ENCODE peak calls at places on chromosomes 1 and 21, in four cellular contexts. One of them, this sample, is unnamed.

GRCh38 chr1:44254392-44254791 is 41.1 kb downstream of the DMAP1 start:
- DNase-seq in ovary: no peak
- DNase-seq in CD8-positive, alpha-beta T cell: no peak
- DNase-seq in Caco-2: no peak
- DNase-seq in this sample: no peak

GRCh38 chr1:212228591-212229119 is 56.6 kb upstream of the PPP2R5A start:
- DNase-seq in Caco-2: peak
- DNase-seq in ovary: no peak
- DNase-seq in CD8-positive, alpha-beta T cell: no peak
- DNase-seq in this sample: no peak

GRCh38 chr21:29656504-29657227 is 283.1 kb downstream of the GRIK1 start:
- DNase-seq in CD8-positive, alpha-beta T cell: no peak
- DNase-seq in Caco-2: no peak
- DNase-seq in ovary: no peak
- DNase-seq in this sample: no peak

GRCh38 chr1:210527091-210527490 is 198.4 kb downstream of the HHAT start:
- DNase-seq in ovary: no peak
- DNase-seq in CD8-positive, alpha-beta T cell: no peak
- DNase-seq in Caco-2: no peak
- DNase-seq in this sample: no peak

GRCh38 chr1:148315081-148315811 is 163.2 kb upstream of the NBPF11 start:
- DNase-seq in CD8-positive, alpha-beta T cell: no peak
- DNase-seq in Caco-2: no peak
- DNase-seq in ovary: no peak
- DNase-seq in this sample: no peak

GRCh38 chr1:208242829-208243521 is 1.2 kb downstream of the PLXNA2 start:
- DNase-seq in ovary: peak
- DNase-seq in Caco-2: no peak
- DNase-seq in CD8-positive, alpha-beta T cell: no peak
- DNase-seq in this sample: peak

GRCh38 chr1:91997607-91998195 is 32.1 kb upstream of the EPHX4 start:
- DNase-seq in Caco-2: no peak
- DNase-seq in CD8-positive, alpha-beta T cell: peak
- DNase-seq in ovary: no peak
- DNase-seq in this sample: no peak

GRCh38 chr1:51963592-51964308 is 26.8 kb downstream of the RAB3B start:
- DNase-seq in Caco-2: no peak
- DNase-seq in ovary: no peak
- DNase-seq in CD8-positive, alpha-beta T cell: no peak
- DNase-seq in this sample: no peak

GRCh38 chr1:67085326-67085725 is 31.4 kb upstream of the SLC35D1 start:
- DNase-seq in ovary: no peak
- DNase-seq in CD8-positive, alpha-beta T cell: no peak
- DNase-seq in Caco-2: no peak
- DNase-seq in this sample: no peak

GRCh38 chr1:230708631-230709580 is 5.0 kb downstream of the AGT start:
- DNase-seq in Caco-2: peak
- DNase-seq in CD8-positive, alpha-beta T cell: no peak
- DNase-seq in ovary: no peak
- DNase-seq in this sample: no peak

GRCh38 chr1:158100498-158100897 is 80.2 kb upstream of the CD1D start:
- DNase-seq in ovary: no peak
- DNase-seq in CD8-positive, alpha-beta T cell: no peak
- DNase-seq in Caco-2: no peak
- DNase-seq in this sample: no peak

GRCh38 chr21:42650441-42651421 is 2.7 kb upstream of the PDE9A start:
- DNase-seq in ovary: peak
- DNase-seq in Caco-2: no peak
- DNase-seq in CD8-positive, alpha-beta T cell: no peak
- DNase-seq in this sample: no peak

GRCh38 chr21:23452384-23453083 is 2154.7 kb downstream of the MRPL39 start:
- DNase-seq in ovary: no peak
- DNase-seq in Caco-2: no peak
- DNase-seq in CD8-positive, alpha-beta T cell: no peak
- DNase-seq in this sample: no peak

GRCh38 chr21:45859762-45860357 is 121.7 kb upstream of the COL6A1 start:
- DNase-seq in CD8-positive, alpha-beta T cell: no peak
- DNase-seq in Caco-2: no peak
- DNase-seq in ovary: no peak
- DNase-seq in this sample: no peak
- TF ChIP-seq CTCF in CD8-positive, alpha-beta T cell: no peak
- TF ChIP-seq CTCF in Caco-2: no peak
- TF ChIP-seq CTCF in ovary: no peak
- TF ChIP-seq CTCF in this sample: no peak

GRCh38 chr1:90723561-90724108 is 6.5 kb upstream of the BARHL2 start:
- DNase-seq in CD8-positive, alpha-beta T cell: no peak
- DNase-seq in Caco-2: no peak
- DNase-seq in ovary: no peak
- DNase-seq in this sample: no peak
- TF ChIP-seq CTCF in CD8-positive, alpha-beta T cell: no peak
- TF ChIP-seq CTCF in Caco-2: no peak
- TF ChIP-seq CTCF in ovary: no peak
- TF ChIP-seq CTCF in this sample: no peak

GRCh38 chr1:25543425-25544242 is at the start of gene LDLRAP1:
- DNase-seq in Caco-2: peak
- DNase-seq in ovary: peak
- DNase-seq in CD8-positive, alpha-beta T cell: peak
- DNase-seq in this sample: peak
- TF ChIP-seq CTCF in Caco-2: no peak
- TF ChIP-seq CTCF in ovary: no peak
- TF ChIP-seq CTCF in CD8-positive, alpha-beta T cell: no peak
- TF ChIP-seq CTCF in this sample: no peak

DNA sequence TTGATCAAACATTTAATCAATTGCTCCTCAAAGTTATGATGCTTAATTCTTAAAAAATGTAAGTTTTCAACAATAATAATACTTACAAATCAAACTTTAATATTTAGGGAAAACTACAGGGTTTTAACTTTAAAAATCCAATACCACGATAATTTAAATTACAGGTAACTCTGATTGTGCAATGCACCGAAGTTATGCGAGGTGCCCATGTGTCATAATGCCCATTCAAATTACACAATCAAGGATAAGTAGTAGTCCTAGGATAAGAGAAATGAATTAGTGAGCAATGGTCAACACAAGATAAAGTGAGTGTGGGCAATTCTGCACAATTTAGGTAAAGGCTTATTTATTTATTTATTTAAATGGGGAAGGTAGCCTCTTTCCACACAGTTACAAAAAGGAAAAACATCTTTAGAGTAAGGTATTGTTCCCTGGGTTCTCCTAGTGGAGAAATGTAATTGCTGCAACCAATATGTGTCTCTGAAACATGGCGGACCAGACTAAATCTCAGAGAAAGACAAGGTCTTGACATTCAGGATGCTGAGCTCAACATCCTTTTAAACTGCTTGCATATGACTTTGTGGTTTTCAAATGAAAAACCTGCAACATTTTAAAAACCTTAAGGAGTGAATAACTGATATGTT is 164.2 kb downstream of the TTLL7 start:
- DNase-seq in Caco-2: no peak
- DNase-seq in CD8-positive, alpha-beta T cell: no peak
- DNase-seq in ovary: no peak
- DNase-seq in this sample: no peak
- TF ChIP-seq CTCF in Caco-2: no peak
- TF ChIP-seq CTCF in CD8-positive, alpha-beta T cell: no peak
- TF ChIP-seq CTCF in ovary: no peak
- TF ChIP-seq CTCF in this sample: no peak

GRCh38 chr1:223682502-223682901 is 17.0 kb upstream of the CAPN8 start:
- DNase-seq in Caco-2: no peak
- DNase-seq in CD8-positive, alpha-beta T cell: no peak
- DNase-seq in ovary: no peak
- DNase-seq in this sample: no peak

GRCh38 chr1:223678841-223679240 is 13.3 kb upstream of the CAPN8 start:
- DNase-seq in Caco-2: no peak
- DNase-seq in CD8-positive, alpha-beta T cell: no peak
- DNase-seq in ovary: no peak
- DNase-seq in this sample: no peak

GRCh38 chr1:223683586-223684487 is 18.3 kb upstream of the CAPN8 start:
- DNase-seq in ovary: peak
- DNase-seq in CD8-positive, alpha-beta T cell: peak
- DNase-seq in Caco-2: peak
- DNase-seq in this sample: no peak

GRCh38 chr1:223680188-223680587 is 14.7 kb upstream of the CAPN8 start:
- DNase-seq in CD8-positive, alpha-beta T cell: no peak
- DNase-seq in Caco-2: no peak
- DNase-seq in ovary: no peak
- DNase-seq in this sample: no peak

DNA sequence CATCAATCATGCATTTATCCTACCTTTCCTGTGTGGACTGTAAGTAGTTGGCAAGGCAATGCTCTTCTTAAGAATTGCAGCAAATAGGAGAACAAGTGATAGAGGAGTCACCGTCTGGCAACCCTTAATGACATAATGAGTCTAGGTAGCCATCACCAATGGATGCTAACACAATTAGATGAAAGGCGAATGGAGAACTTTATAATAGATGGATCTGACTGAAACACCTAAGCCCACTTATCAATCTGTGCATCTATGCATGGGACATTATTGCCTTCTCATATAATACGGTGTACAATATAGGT is 18.9 kb upstream of the CAPN8 start:
- DNase-seq in Caco-2: no peak
- DNase-seq in ovary: no peak
- DNase-seq in CD8-positive, alpha-beta T cell: no peak
- DNase-seq in this sample: no peak
- TF ChIP-seq CTCF in Caco-2: no peak
- TF ChIP-seq CTCF in ovary: no peak
- TF ChIP-seq CTCF in CD8-positive, alpha-beta T cell: peak
- TF ChIP-seq CTCF in this sample: no peak

GRCh38 chr1:205598841-205599666 is 32.8 kb downstream of the ELK4 start:
- DNase-seq in CD8-positive, alpha-beta T cell: no peak
- DNase-seq in Caco-2: no peak
- DNase-seq in ovary: peak
- DNase-seq in this sample: no peak

GRCh38 chr1:205601209-205601608 is 30.6 kb downstream of the ELK4 start:
- DNase-seq in CD8-positive, alpha-beta T cell: no peak
- DNase-seq in Caco-2: no peak
- DNase-seq in ovary: no peak
- DNase-seq in this sample: no peak

GRCh38 chr1:205599667-205600042 is 32.2 kb downstream of the ELK4 start:
- DNase-seq in ovary: no peak
- DNase-seq in Caco-2: no peak
- DNase-seq in CD8-positive, alpha-beta T cell: no peak
- DNase-seq in this sample: no peak

GRCh38 chr1:205602118-205602517 is 29.7 kb downstream of the ELK4 start:
- DNase-seq in CD8-positive, alpha-beta T cell: no peak
- DNase-seq in Caco-2: no peak
- DNase-seq in ovary: no peak
- DNase-seq in this sample: no peak

DNA sequence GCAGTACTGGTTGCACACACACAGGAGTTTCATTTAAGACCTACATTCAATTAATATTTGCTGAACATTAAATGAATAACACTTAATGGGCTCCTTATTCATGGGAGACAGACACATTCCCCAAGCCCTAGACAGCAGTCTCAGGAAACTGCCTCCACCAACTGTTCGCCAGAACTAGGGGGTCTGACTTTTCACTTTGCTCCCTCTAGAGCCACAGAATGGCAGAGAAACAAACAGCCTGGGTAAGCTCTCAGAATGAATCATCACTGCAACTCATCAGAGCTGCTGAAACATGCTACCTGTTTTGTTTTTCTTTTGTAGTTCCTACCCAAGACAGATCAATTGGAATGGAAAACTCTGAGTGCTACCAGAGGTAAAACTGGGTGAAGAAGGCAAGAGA is 31.7 kb downstream of the ELK4 start:
- DNase-seq in ovary: no peak
- DNase-seq in CD8-positive, alpha-beta T cell: no peak
- DNase-seq in Caco-2: no peak
- DNase-seq in this sample: no peak
- TF ChIP-seq CTCF in ovary: no peak
- TF ChIP-seq CTCF in CD8-positive, alpha-beta T cell: no peak
- TF ChIP-seq CTCF in Caco-2: no peak
- TF ChIP-seq CTCF in this sample: no peak

DNA sequence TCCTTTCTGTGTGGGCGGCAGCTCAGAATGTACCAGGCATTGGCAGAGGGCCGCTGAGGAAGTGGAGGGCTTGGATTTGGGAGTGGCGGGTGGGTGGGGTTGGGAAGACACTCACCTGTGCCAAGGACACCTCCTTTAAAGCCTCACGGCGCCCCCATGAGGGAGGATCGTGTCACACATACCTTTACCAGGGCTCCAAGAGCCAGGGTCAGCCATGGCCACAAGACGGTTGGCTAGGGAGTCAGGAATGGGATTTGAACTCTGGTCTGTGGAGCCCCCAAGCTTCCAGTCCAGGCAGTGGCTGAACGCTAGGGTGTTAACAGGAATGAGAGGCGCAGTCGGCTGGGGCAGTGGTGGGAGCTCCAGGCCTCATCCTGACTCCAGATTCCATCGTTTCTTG is 4.6 kb downstream of the NBL1 start:
- DNase-seq in ovary: no peak
- DNase-seq in Caco-2: peak
- DNase-seq in CD8-positive, alpha-beta T cell: no peak
- DNase-seq in this sample: no peak
- TF ChIP-seq CTCF in ovary: no peak
- TF ChIP-seq CTCF in Caco-2: no peak
- TF ChIP-seq CTCF in CD8-positive, alpha-beta T cell: no peak
- TF ChIP-seq CTCF in this sample: no peak

DNA sequence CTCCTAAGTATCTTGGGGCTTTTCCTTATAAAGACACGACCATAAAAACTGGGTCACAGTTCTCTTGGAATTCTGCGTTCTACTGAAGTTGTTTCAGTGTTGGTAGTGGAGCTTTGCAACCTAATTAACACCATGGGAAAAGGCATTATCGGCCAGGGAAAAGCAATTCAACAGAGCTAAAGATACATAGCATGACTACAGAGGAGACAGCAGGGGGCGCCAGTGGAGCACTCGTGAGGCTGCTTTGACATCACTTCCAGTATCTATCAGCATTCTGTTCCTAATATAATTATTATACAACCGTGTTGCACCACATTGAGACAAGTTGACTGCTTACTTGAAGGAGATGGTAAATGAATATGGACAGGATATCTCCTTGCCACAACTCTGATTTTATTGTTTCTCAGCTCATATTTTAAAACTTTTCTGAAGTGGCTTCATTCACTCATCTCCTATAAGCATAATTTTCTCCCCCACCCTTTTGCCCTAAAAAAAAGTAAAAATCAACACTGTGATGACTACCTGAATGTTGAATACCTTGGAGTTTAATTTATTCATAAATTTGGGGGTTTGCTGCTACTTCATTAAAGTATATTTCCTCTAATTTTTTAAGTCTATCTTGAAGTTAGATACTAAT is 39.4 kb downstream of the ZP4 start:
- DNase-seq in CD8-positive, alpha-beta T cell: no peak
- DNase-seq in ovary: no peak
- DNase-seq in Caco-2: no peak
- DNase-seq in this sample: no peak
- TF ChIP-seq CTCF in CD8-positive, alpha-beta T cell: no peak
- TF ChIP-seq CTCF in ovary: no peak
- TF ChIP-seq CTCF in Caco-2: peak
- TF ChIP-seq CTCF in this sample: no peak

DNA sequence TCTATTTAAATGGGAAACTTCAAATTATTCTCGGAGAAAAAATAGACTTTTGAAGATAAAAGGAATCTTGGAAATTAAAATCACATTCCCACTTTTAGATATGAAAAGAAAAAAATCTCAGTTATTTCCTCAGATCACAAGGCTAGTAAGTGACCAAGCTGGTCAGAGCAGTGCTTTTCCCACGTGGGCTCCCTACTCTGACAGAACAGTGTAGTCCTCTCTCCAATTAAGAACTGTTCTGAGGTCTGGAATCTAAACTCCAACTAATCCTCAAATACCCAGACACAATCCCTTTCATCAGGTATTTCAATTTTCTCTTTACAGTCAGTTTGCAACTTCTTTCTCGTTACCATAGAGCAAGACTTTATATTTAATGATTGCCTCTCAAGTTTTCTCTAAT is 50.6 kb downstream of the RGS21 start:
- DNase-seq in CD8-positive, alpha-beta T cell: no peak
- DNase-seq in Caco-2: no peak
- DNase-seq in ovary: no peak
- DNase-seq in this sample: no peak
- TF ChIP-seq CTCF in CD8-positive, alpha-beta T cell: no peak
- TF ChIP-seq CTCF in Caco-2: no peak
- TF ChIP-seq CTCF in ovary: no peak
- TF ChIP-seq CTCF in this sample: no peak

This sample was measured in natural killer cell.